ENCODE peak calls at places on chromosomes 2 and 18, in six cellular contexts. Y is heart left ventricle; G is fibroblast of lung; K is colonic mucosa; M is uterus; I is CD8-positive, alpha-beta memory T cell. U is an unnamed sample. For H3K4me1 and H3K36me3, the result is how much of the 10 kb centered on the place peaks cover.

GRCh38 chr18:23779696-23780303 is 90.5 kb downstream of the LAMA3 start:
- DNase-seq in G (no peak), K (no peak), I (no peak), M (no peak), Y (no peak), U (no peak)

GRCh38 chr18:77305676-77306075 is 56.0 kb downstream of the GALR1 start:
- DNase-seq in Y (no peak), G (no peak), I (no peak), K (no peak), M (no peak), U (no peak)

GRCh38 chr18:7872569-7872968 is 305.5 kb downstream of the PTPRM start:
- DNase-seq in G (peak), M (no peak), K (no peak), Y (no peak), I (no peak), U (no peak)

GRCh38 chr2:21395366-21395765 is 271.6 kb downstream of the TDRD15 start:
- DNase-seq in I (no peak), M (no peak), K (no peak), Y (no peak), G (no peak), U (no peak)

GRCh38 chr18:79637181-79637920 is 42.3 kb upstream of the CTDP1 start:
- DNase-seq in I (no peak), Y (no peak), K (no peak), M (no peak), G (no peak), U (no peak)

GRCh38 chr2:32910883-32911598 is 35.7 kb upstream of the LTBP1 start:
- DNase-seq in M (no peak), G (no peak), Y (no peak), I (no peak), K (no peak), U (no peak)

GRCh38 chr2:201668402-201668801 is 25.1 kb upstream of the TMEM237 start:
- DNase-seq in K (no peak), Y (no peak), G (no peak), M (no peak), I (no peak), U (no peak)

GRCh38 chr2:65545818-65546217 is 113.4 kb upstream of the SPRED2 start:
- DNase-seq in Y (no peak), M (no peak), K (no peak), G (no peak), I (no peak), U (no peak)

GRCh38 chr2:30149513-30149912 is 2.7 kb downstream of the YPEL5 start:
- DNase-seq in G (no peak), M (no peak), K (no peak), Y (no peak), I (no peak), U (no peak)

GRCh38 chr2:48346124-48346536 is 183.8 kb upstream of the STON1 start:
- DNase-seq in M (peak), I (no peak), G (peak), K (peak), Y (no peak), U (peak)

GRCh38 chr18:35458271-35458670 is 39.5 kb downstream of the INO80C start:
- DNase-seq in Y (no peak), M (no peak), G (no peak), K (no peak), I (no peak), U (no peak)
- H3K4me1 ChIP-seq in Y (under half), M (under half), G (under half), K (under half), I (under half), U (under half)

DNA sequence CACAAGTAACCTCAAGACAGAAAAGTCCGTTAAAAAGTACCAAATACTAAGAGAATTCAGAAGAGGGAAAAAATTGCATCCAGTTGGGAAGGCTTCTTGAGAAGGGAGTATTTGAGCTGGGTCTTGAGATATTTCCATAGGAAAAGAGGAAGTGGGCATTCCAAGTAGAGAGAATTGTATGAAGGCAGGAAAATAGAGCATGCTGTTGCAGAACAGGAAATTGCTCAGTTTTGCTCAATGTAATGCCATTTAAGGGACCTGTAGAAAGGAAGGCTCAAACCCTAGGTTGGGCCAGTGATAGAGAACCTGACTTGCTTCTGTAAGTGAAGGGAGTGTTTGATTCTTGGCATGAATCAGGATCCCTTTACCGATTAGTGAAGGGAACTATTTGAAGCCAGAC is 1.0 kb upstream of the ZC3H8 start:
- DNase-seq in Y (no peak), G (no peak), K (no peak), M (no peak), I (no peak), U (no peak)
- H3K36me3 ChIP-seq in Y (under half), G (under half), K (under half), M (under half), I (under half), U (under half)

GRCh38 chr2:46984034-46984433 is 68.4 kb upstream of the MCFD2 start:
- DNase-seq in M (no peak), Y (no peak), G (no peak), K (no peak), I (no peak), U (no peak)

GRCh38 chr2:46988230-46988629 is 72.6 kb upstream of the MCFD2 start:
- DNase-seq in M (no peak), I (no peak), K (no peak), G (no peak), Y (no peak), U (no peak)

GRCh38 chr2:46984642-46985476 is 69.3 kb upstream of the MCFD2 start:
- DNase-seq in M (peak), I (no peak), G (peak), K (peak), Y (no peak), U (peak)

GRCh38 chr2:46983065-46983801 is 67.6 kb upstream of the MCFD2 start:
- DNase-seq in G (peak), M (no peak), Y (no peak), K (no peak), I (no peak), U (no peak)

DNA sequence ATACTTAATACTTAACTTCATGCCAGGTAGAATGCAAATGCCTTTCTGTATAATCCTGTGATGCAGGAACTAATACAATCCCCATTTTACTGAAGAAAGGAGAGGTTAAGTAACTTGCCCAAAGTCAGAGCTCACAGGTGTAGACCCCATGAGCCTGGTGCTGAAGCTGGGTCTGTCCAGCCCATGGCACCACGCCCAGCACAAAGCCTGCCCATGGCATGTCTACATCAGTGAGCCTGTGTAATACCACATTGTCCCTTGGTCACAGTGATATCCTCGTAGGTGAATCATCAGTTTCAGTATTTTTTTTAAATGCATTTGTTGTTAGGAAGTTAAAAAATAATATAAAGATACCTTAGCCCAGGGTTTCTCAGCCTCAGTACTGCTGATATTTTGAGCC is 69.9 kb upstream of the MCFD2 start:
- DNase-seq in M (no peak), G (no peak), I (no peak), K (no peak), Y (no peak), U (no peak)
- H3K27ac ChIP-seq in M (peak), G (peak), I (no peak), K (peak), Y (peak), U (peak)

GRCh38 chr18:73987247-73987980 is 160.2 kb downstream of the FBXO15 start:
- DNase-seq in Y (no peak), I (no peak), K (no peak), G (no peak), M (no peak), U (no peak)

GRCh38 chr18:73983970-73984369 is 163.7 kb downstream of the FBXO15 start:
- DNase-seq in G (no peak), K (no peak), I (no peak), M (no peak), Y (no peak), U (no peak)

GRCh38 chr18:73986711-73987110 is 160.9 kb downstream of the FBXO15 start:
- DNase-seq in M (no peak), K (no peak), Y (no peak), I (no peak), G (no peak), U (no peak)

GRCh38 chr18:73983496-73983895 is 164.1 kb downstream of the FBXO15 start:
- DNase-seq in K (no peak), G (no peak), M (no peak), I (no peak), Y (no peak), U (no peak)

GRCh38 chr18:73985855-73986254 is 161.8 kb downstream of the FBXO15 start:
- DNase-seq in Y (no peak), I (no peak), K (no peak), G (no peak), M (no peak), U (no peak)
- H3K4me1 ChIP-seq in Y (under half), I (under half), K (under half), G (under half), M (under half), U (under half)